ENCODE peak calls at places on chromosomes 16 and 17, in seven cellular contexts. H is breast epithelium, V is AG09309, Q is progenitor cell of endocrine pancreas, A is WTC11, K is AG04450, B is NB4. G is an unnamed sample.
A peak's percentile ranks its signal among the peaks of the same experiment; 100 is the strongest.

GRCh38 chr16:20383106-20384029 is 21.2 kb downstream of the PDILT start:
- DNase-seq in H (no peak), V (peak; percentile 17), Q (peak; percentile 70), A (peak; percentile 80), K (peak; percentile 30), B (peak; percentile 68), G (peak; percentile 60)

GRCh38 chr16:70706948-70707465 is 21.2 kb upstream of the MTSS2 start:
- DNase-seq in H (peak; percentile 75), V (peak; percentile 92), Q (no peak), A (no peak), K (peak; percentile 82), B (no peak), G (no peak)

GRCh38 chr17:63523256-63523869 is at the start of gene KCNH6:
- DNase-seq in H (no peak), V (no peak), Q (no peak), A (no peak), K (no peak), B (no peak), G (no peak)

GRCh38 chr17:77352441-77352840 is 211.7 kb downstream of the SEC14L1 start:
- DNase-seq in H (peak; percentile 27), V (no peak), Q (no peak), A (no peak), K (no peak), B (no peak), G (peak; percentile 3)

GRCh38 chr17:15446036-15446435 is 21.4 kb downstream of the CDRT4 start:
- DNase-seq in H (no peak), V (no peak), Q (no peak), A (peak; percentile 79), K (no peak), B (peak; percentile 21), G (no peak)

GRCh38 chr17:49252148-49252682 is 21.6 kb upstream of the PHOSPHO1 start:
- DNase-seq in H (no peak), V (no peak), Q (no peak), A (no peak), K (no peak), B (peak; percentile 91), G (no peak)

GRCh38 chr16:75065808-75066149 is 50.8 kb downstream of the LDHD start:
- DNase-seq in H (no peak), V (no peak), Q (no peak), A (no peak), K (no peak), B (no peak), G (no peak)

GRCh38 chr16:14302031-14302398 is 230.9 kb downstream of the MRTFB start:
- DNase-seq in H (no peak), V (no peak), Q (no peak), A (peak; percentile 39), K (no peak), B (peak; percentile 58), G (peak; percentile 62)

GRCh38 chr16:716250-716607 is 1.3 kb downstream of the METRN start:
- DNase-seq in H (peak; percentile 74), V (no peak), Q (peak; percentile 57), A (peak; percentile 68), K (no peak), B (no peak), G (peak; percentile 81)

GRCh38 chr17:56754523-56755208 is 79.1 kb downstream of the C17orf67 start:
- DNase-seq in H (no peak), V (no peak), Q (no peak), A (no peak), K (no peak), B (peak; percentile 68), G (no peak)

GRCh38 chr16:29256501-29256981 is 150.0 kb downstream of the NPIPB11 start:
- DNase-seq in H (no peak), V (no peak), Q (no peak), A (no peak), K (no peak), B (no peak), G (no peak)

GRCh38 chr16:85659805-85660511 is 28.8 kb downstream of the GINS2 start:
- DNase-seq in H (peak; percentile 88), V (no peak), Q (peak; percentile 67), A (peak; percentile 90), K (no peak), B (peak; percentile 80), G (peak; percentile 73)

GRCh38 chr16:82263456-82264159 is 93.6 kb upstream of the MPHOSPH6 start:
- DNase-seq in H (peak; percentile 54), V (peak; percentile 8), Q (peak; percentile 28), A (peak; percentile 63), K (peak; percentile 2), B (peak; percentile 65), G (peak; percentile 57)

GRCh38 chr17:49388290-49388640 is 26.2 kb upstream of the ZNF652 start:
- DNase-seq in H (no peak), V (no peak), Q (no peak), A (no peak), K (no peak), B (no peak), G (no peak)

GRCh38 chr17:62791235-62792121 is 16.6 kb downstream of the MARCHF10 start:
- DNase-seq in H (no peak), V (peak; percentile 76), Q (no peak), A (no peak), K (peak; percentile 85), B (no peak), G (no peak)

GRCh38 chr17:56029980-56030624 is 123.2 kb upstream of the ANKFN1 start:
- DNase-seq in H (no peak), V (no peak), Q (no peak), A (no peak), K (no peak), B (no peak), G (no peak)

GRCh38 chr17:16477255-16477654 is 14.7 kb downstream of the LRRC75A start:
- DNase-seq in H (no peak), V (peak; percentile 39), Q (no peak), A (no peak), K (peak; percentile 58), B (no peak), G (peak; percentile 68)

GRCh38 chr16:14011006-14011405 is 60.1 kb upstream of the MRTFB start:
- DNase-seq in H (no peak), V (no peak), Q (no peak), A (no peak), K (no peak), B (no peak), G (no peak)

GRCh38 chr17:44170499-44171201 is at the start of gene ASB16:
- DNase-seq in H (no peak), V (no peak), Q (no peak), A (peak; percentile 28), K (no peak), B (no peak), G (peak; percentile 74)

GRCh38 chr17:32161506-32162365 is 19.4 kb downstream of the RHOT1 start:
- DNase-seq in H (no peak), V (peak; percentile 50), Q (no peak), A (no peak), K (peak; percentile 58), B (peak; percentile 19), G (no peak)

GRCh38 chr17:45886852-45887251 is 7.5 kb upstream of the MAPT start:
- DNase-seq in H (no peak), V (no peak), Q (no peak), A (no peak), K (no peak), B (no peak), G (no peak)

GRCh38 chr16:483351-484075 is 44.0 kb upstream of the CAPN15 start:
- DNase-seq in H (no peak), V (no peak), Q (no peak), A (no peak), K (no peak), B (no peak), G (no peak)

GRCh38 chr16:69482410-69482951 is 58.1 kb downstream of the CYB5B start:
- DNase-seq in H (peak; percentile 64), V (peak; percentile 43), Q (no peak), A (no peak), K (no peak), B (no peak), G (peak; percentile 77)

GRCh38 chr17:73757324-73757942 is 113.2 kb upstream of the SDK2 start:
- DNase-seq in H (no peak), V (no peak), Q (no peak), A (no peak), K (no peak), B (no peak), G (no peak)

DNA sequence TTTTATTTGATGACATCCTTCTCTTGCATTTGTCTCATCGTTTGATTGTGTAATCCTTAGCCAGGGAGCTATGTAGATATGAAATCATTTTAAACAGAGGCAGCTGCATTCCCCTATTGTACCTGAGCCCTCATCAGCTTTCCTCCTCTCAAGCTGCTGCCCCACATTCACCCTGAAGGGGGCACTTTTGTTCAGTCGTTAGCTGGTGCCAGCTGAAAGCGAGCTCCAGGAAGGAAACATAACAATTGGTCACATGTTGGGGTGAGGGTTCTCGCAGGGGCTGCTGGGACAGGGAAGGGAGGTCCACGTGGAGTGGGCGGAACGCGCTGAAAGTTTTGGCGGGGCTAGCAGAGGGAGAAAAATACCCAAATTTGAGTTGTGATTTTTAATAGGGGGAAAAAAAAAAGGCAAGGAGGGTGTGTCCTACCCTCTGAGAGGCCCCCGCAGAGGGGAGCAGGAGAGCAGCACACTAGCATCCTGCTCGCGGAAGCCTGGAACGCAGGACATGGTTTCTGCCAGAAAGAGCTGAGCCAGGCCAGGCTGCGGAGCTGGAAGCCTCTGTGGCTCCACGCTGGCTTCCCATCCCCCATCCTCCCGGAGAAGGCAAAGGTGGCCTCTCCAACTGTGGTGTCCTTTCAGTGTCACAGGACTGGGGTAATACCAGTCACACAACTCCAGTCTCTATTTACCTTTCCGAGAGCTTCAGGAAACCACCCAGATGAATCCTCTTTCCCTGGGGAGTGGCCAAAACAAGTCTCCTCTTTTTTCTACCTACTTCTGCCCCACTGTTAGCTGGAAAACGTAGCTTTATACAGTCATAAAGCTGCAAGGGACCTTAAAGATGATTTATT is 8.4 kb upstream of the MSL1 start:
- DNase-seq in H (peak; percentile 93), V (peak; percentile 88), Q (peak; percentile 77), A (peak; percentile 92), K (peak; percentile 87), B (peak; percentile 98), G (peak; percentile 95)
- TF ChIP-seq CTCF in H (peak; percentile 96), V (peak; percentile 87), Q (peak; percentile 76), A (peak; percentile 66), K (peak; percentile 84), B (peak; percentile 96), G (peak; percentile 67)

GRCh38 chr16:57798953-57799618 is 3.2 kb downstream of the KIFC3 start:
- DNase-seq in H (no peak), V (no peak), Q (no peak), A (no peak), K (no peak), B (peak; percentile 40), G (no peak)
- TF ChIP-seq CTCF in H (no peak), V (no peak), Q (no peak), A (no peak), K (no peak), B (no peak), G (no peak)

DNA sequence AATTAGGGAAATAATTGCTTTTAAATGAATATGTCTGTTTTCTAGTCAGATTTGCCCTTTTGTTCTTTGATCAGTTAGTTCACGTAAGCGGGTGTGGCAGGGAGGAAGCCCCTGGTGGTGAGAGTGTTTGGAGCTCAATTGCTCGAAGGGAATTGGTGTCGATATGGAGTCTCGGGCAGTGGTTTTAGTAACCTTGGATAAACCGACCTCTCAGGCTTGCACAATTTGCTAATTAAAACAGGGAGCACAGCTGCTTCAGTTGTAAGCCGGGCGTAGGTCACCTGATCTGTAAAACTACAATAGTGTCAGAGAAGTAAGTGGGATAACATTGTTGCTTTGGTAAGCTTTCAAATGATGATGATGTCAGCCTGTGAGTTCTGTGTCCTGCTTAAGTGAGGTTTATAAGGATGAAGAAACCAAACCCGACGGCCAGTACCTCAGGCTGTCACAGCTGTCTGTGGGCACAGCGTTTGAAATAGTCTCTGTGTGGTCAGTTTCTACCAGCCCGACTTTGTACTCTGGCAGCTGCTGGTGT is 2.9 kb downstream of the ZNF750 start:
- DNase-seq in H (no peak), V (no peak), Q (no peak), A (no peak), K (no peak), B (peak; percentile 70), G (no peak)
- TF ChIP-seq CTCF in H (peak; percentile 32), V (no peak), Q (no peak), A (no peak), K (peak; percentile 9), B (no peak), G (no peak)

GRCh38 chr16:57411362-57411976 is 6.9 kb downstream of the CCL17 start:
- DNase-seq in H (no peak), V (no peak), Q (no peak), A (no peak), K (no peak), B (no peak), G (no peak)
- TF ChIP-seq CTCF in H (no peak), V (no peak), Q (no peak), A (no peak), K (no peak), B (no peak), G (no peak)

G was measured in thyroid gland.